ENCODE peak calls at places on chromosomes 1 and 21, in five cellular contexts. O is NCI-H345; F is activated T-cell treated with anti-CD3 and anti-CD28 coated beads, Interleukin-2, amount 50 U/mL, for 4 hours; A is spleen; R is iris pigment epithelial cell. M is an unnamed sample.

GRCh38 chr1:225454067-225454618 is 26.3 kb upstream of the LBR start:
- DNase-seq in A (no peak), R (peak; percentile 52), O (peak; percentile 93), F (no peak), M (no peak)

GRCh38 chr1:95042286-95042685 is 30.5 kb downstream of the ALG14 start:
- DNase-seq in O (no peak), F (no peak), A (no peak), R (no peak), M (no peak)

GRCh38 chr1:61334718-61335589 is 252.6 kb downstream of the NFIA start:
- DNase-seq in F (no peak), R (no peak), O (no peak), A (no peak), M (no peak)

GRCh38 chr1:30106125-30106524 is 617.3 kb downstream of the MATN1 start:
- DNase-seq in R (peak; percentile 22), A (no peak), O (peak; percentile 28), F (no peak), M (peak; percentile 70)

GRCh38 chr1:224425279-224425884 is 9.2 kb downstream of the WDR26 start:
- DNase-seq in O (no peak), R (peak; percentile 26), A (no peak), F (no peak), M (no peak)

GRCh38 chr1:245863566-245864184 is 643.4 kb downstream of the SMYD3 start:
- DNase-seq in A (no peak), O (no peak), F (no peak), R (no peak), M (peak; percentile 12)

GRCh38 chr1:21272540-21272939 is 17.7 kb downstream of the ECE1 start:
- DNase-seq in F (no peak), O (peak; percentile 12), A (no peak), R (no peak), M (no peak)

GRCh38 chr1:159250817-159251216 is 46.1 kb downstream of the ACKR1 start:
- DNase-seq in A (no peak), F (no peak), O (no peak), R (no peak), M (no peak)

GRCh38 chr1:22652881-22653316 is at the start of gene C1QB:
- DNase-seq in F (no peak), O (no peak), R (no peak), A (no peak), M (no peak)

GRCh38 chr1:145961425-145962156 is 2.8 kb downstream of the ANKRD34A start:
- DNase-seq in R (no peak), F (peak; percentile 33), O (peak; percentile 71), A (peak; percentile 90), M (peak; percentile 39)

GRCh38 chr1:46517932-46518498 is 28.4 kb downstream of the DMBX1 start:
- DNase-seq in R (no peak), F (no peak), A (peak; percentile 22), O (no peak), M (no peak)

GRCh38 chr1:85623061-85623471 is 42.5 kb downstream of the CCN1 start:
- DNase-seq in F (no peak), O (no peak), R (peak; percentile 95), A (no peak), M (no peak)

GRCh38 chr1:203278885-203279406 is 26.4 kb upstream of the BTG2 start:
- DNase-seq in F (no peak), A (no peak), O (no peak), R (peak; percentile 33), M (no peak)

GRCh38 chr1:106984801-106985200 is 71.7 kb upstream of the PRMT6 start:
- DNase-seq in R (no peak), O (no peak), F (no peak), A (no peak), M (no peak)

GRCh38 chr1:161382214-161383019 is 14.7 kb upstream of the CFAP126 start:
- DNase-seq in F (no peak), O (peak; percentile 58), A (no peak), R (peak; percentile 83), M (no peak)

GRCh38 chr1:30879940-30880339 is 28.6 kb downstream of the SDC3 start:
- DNase-seq in R (no peak), A (no peak), F (no peak), O (peak; percentile 88), M (no peak)

GRCh38 chr1:229379901-229380300 is 37.1 kb upstream of the CCSAP start:
- DNase-seq in O (no peak), F (no peak), A (no peak), R (no peak), M (no peak)

GRCh38 chr1:208159542-208160258 is 84.5 kb downstream of the PLXNA2 start:
- DNase-seq in A (no peak), O (no peak), R (peak; percentile 91), F (no peak), M (peak; percentile 68)

GRCh38 chr1:181189691-181190361 is 101.3 kb downstream of the IER5 start:
- DNase-seq in A (peak; percentile 90), R (peak; percentile 41), O (peak; percentile 68), F (peak; percentile 73), M (peak; percentile 88)

GRCh38 chr1:179798864-179799516 is 55.9 kb downstream of the FAM163A start:
- DNase-seq in A (peak; percentile 28), F (no peak), O (no peak), R (no peak), M (no peak)

GRCh38 chr1:53077599-53077965 is 15.6 kb downstream of the PODN start:
- DNase-seq in A (peak; percentile 62), O (no peak), R (no peak), F (no peak), M (no peak)

GRCh38 chr1:239126881-239127280 is 259.5 kb upstream of the CHRM3 start:
- DNase-seq in O (no peak), F (no peak), A (no peak), R (peak; percentile 1), M (no peak)

GRCh38 chr1:44829506-44830384 is 13.3 kb downstream of the PTCH2 start:
- DNase-seq in R (no peak), F (no peak), A (peak; percentile 69), O (no peak), M (no peak)

GRCh38 chr21:14474995-14475394 is 71.1 kb downstream of the SAMSN1 start:
- DNase-seq in R (no peak), O (no peak), F (no peak), A (no peak), M (no peak)

GRCh38 chr1:21541835-21542234 is 32.6 kb downstream of the ALPL start:
- DNase-seq in F (no peak), R (peak; percentile 46), A (no peak), O (no peak), M (no peak)

GRCh38 chr1:241408170-241408569 is 51.2 kb upstream of the RGS7 start:
- DNase-seq in A (no peak), R (peak; percentile 47), F (no peak), O (peak; percentile 22), M (no peak)

GRCh38 chr1:22288593-22289241 is 145.8 kb upstream of the WNT4 start:
- DNase-seq in F (no peak), A (no peak), R (no peak), O (no peak), M (no peak)

GRCh38 chr1:229028987-229029550 is 241.8 kb upstream of the RAB4A start:
- DNase-seq in R (no peak), F (no peak), A (no peak), O (no peak), M (no peak)

GRCh38 chr1:244226440-244226839 is 175.4 kb downstream of the ZBTB18 start:
- DNase-seq in A (no peak), O (no peak), F (no peak), R (peak; percentile 73), M (no peak)

GRCh38 chr1:92340154-92340553 is 41.3 kb downstream of the RPAP2 start:
- DNase-seq in F (no peak), R (no peak), O (no peak), A (no peak), M (no peak)

GRCh38 chr1:13478687-13479086 is 35.1 kb downstream of the LRRC38 start:
- DNase-seq in A (no peak), O (no peak), F (no peak), R (no peak), M (no peak)

GRCh38 chr1:20143734-20144565 is 4.8 kb downstream of the PLA2G2F start:
- DNase-seq in A (no peak), R (no peak), O (no peak), F (no peak), M (no peak)

GRCh38 chr1:149888999-149889289 is 10.4 kb upstream of the BOLA1 start:
- DNase-seq in A (peak; percentile 50), R (no peak), F (no peak), O (no peak), M (no peak)